ENCODE peak calls at places on chromosome 3, in eight cellular contexts. Q is GM12864; Z is A172; T is GM23338; O is GM23248; U is COR-L47; I is activated naive CD8-positive, alpha-beta T cell treated with anti-CD3 and anti-CD28 coated beads, Interleukin-2, amount 50 U/mL, for 16 hours; G is KBM-7. V is an unnamed sample.

GRCh38 chr3:106688463-106688862 is 688.8 kb upstream of the CCDC54 start:
- DNase-seq in U (peak; percentile 67), O (peak; percentile 94), Z (peak; percentile 77), I (no peak), T (no peak), Q (no peak), G (no peak), V (no peak)

GRCh38 chr3:71376499-71376898 is 207.0 kb downstream of the FOXP1 start:
- DNase-seq in I (no peak), Q (no peak), U (no peak), Z (no peak), O (no peak), G (no peak), T (no peak), V (no peak)

GRCh38 chr3:80142714-80143113 is 374.9 kb upstream of the ROBO1 start:
- DNase-seq in Z (no peak), O (no peak), T (no peak), G (no peak), U (no peak), Q (no peak), I (no peak), V (no peak)

GRCh38 chr3:39114456-39114855 is 7.0 kb downstream of the TTC21A start:
- DNase-seq in O (no peak), T (no peak), U (no peak), Z (no peak), Q (no peak), I (no peak), G (no peak), V (no peak)

GRCh38 chr3:17412950-17413530 is 329.4 kb downstream of the TBC1D5 start:
- DNase-seq in Q (peak; percentile 45), U (peak; percentile 52), I (no peak), T (peak; percentile 90), Z (peak; percentile 52), G (peak; percentile 71), O (peak; percentile 73), V (no peak)

GRCh38 chr3:64684715-64685261 is 3.0 kb downstream of the ADAMTS9 start:
- DNase-seq in Z (no peak), I (no peak), G (no peak), O (peak; percentile 67), U (no peak), T (peak; percentile 60), Q (no peak), V (no peak)

GRCh38 chr3:38114052-38114874 is 22.7 kb downstream of the ACAA1 start:
- DNase-seq in O (no peak), G (no peak), I (no peak), Z (no peak), T (no peak), Q (no peak), U (no peak), V (no peak)

GRCh38 chr3:151327571-151328198 is 1.7 kb downstream of the P2RY13 start:
- DNase-seq in U (peak; percentile 35), T (peak; percentile 51), O (peak; percentile 64), Q (no peak), I (no peak), Z (no peak), G (peak; percentile 36), V (no peak)

GRCh38 chr3:194485876-194486539 is 794 bp downstream of the ATP13A3 start:
- DNase-seq in I (peak; percentile 32), G (peak; percentile 39), Z (no peak), U (peak; percentile 40), O (peak; percentile 62), Q (no peak), T (peak; percentile 34), V (peak; percentile 38)

GRCh38 chr3:148930785-148931184 is 60.6 kb upstream of the GYG1 start:
- DNase-seq in G (no peak), T (no peak), I (no peak), Z (peak; percentile 49), U (no peak), Q (no peak), O (peak; percentile 73), V (no peak)

GRCh38 chr3:135784557-135784956 is 181.0 kb upstream of the PPP2R3A start:
- DNase-seq in T (no peak), G (peak; percentile 2), Z (no peak), O (no peak), Q (peak; percentile 7), I (no peak), U (no peak), V (no peak)

GRCh38 chr3:54222318-54222717 is 100.0 kb downstream of the CACNA2D3 start:
- DNase-seq in U (no peak), Z (no peak), G (no peak), T (no peak), Q (no peak), O (no peak), I (no peak), V (no peak)

GRCh38 chr3:64143399-64144130 is 81.7 kb downstream of the PRICKLE2 start:
- DNase-seq in O (peak; percentile 75), G (no peak), T (no peak), I (no peak), Z (peak; percentile 83), Q (no peak), U (peak; percentile 29), V (no peak)

GRCh38 chr3:80232760-80233159 is 465.0 kb upstream of the ROBO1 start:
- DNase-seq in Z (no peak), T (peak; percentile 6), U (no peak), G (no peak), Q (no peak), I (no peak), O (peak; percentile 60), V (no peak)

GRCh38 chr3:134623615-134624245 is 27.1 kb downstream of the KY start:
- DNase-seq in Q (no peak), G (no peak), U (no peak), I (no peak), T (no peak), Z (no peak), O (no peak), V (no peak)

GRCh38 chr3:44058022-44058867 is 183.4 kb upstream of the TOPAZ1 start:
- DNase-seq in O (peak; percentile 87), T (peak; percentile 8), U (peak; percentile 52), I (peak; percentile 6), Z (peak; percentile 49), G (no peak), Q (peak; percentile 72), V (no peak)

GRCh38 chr3:135896613-135897012 is 68.9 kb upstream of the PPP2R3A start:
- DNase-seq in O (peak; percentile 62), I (no peak), G (no peak), Q (no peak), T (peak; percentile 31), Z (peak; percentile 80), U (no peak), V (no peak)

GRCh38 chr3:52754373-52754772 is 16.4 kb downstream of the NEK4 start:
- DNase-seq in O (peak; percentile 11), I (no peak), Q (no peak), U (no peak), T (no peak), G (no peak), Z (no peak), V (no peak)

GRCh38 chr3:106245400-106245799 is 376.6 kb upstream of the CBLB start:
- DNase-seq in G (no peak), O (no peak), Z (no peak), I (no peak), Q (no peak), T (no peak), U (no peak), V (no peak)

GRCh38 chr3:55720614-55721013 is 233.5 kb upstream of the WNT5A start:
- DNase-seq in G (no peak), T (peak; percentile 40), Z (no peak), I (no peak), U (no peak), O (peak; percentile 58), Q (no peak), V (no peak)

GRCh38 chr3:122903171-122903570 is 108.3 kb downstream of the SLC49A4 start:
- DNase-seq in Z (no peak), T (peak; percentile 59), I (no peak), Q (no peak), G (no peak), O (no peak), U (no peak), V (no peak)

V was measured in effector memory CD4-positive, alpha-beta T cell.